ENCODE peak calls at places on chromosomes 6 and 20, in four cellular contexts. G is Panc1, I is HCT116, A is HepG2. Z is an unnamed sample.

GRCh38 chr6:11770546-11771466 is 7.8 kb downstream of the ADTRP start:
- DNase-seq in G (no peak), I (peak), A (no peak), Z (peak)

GRCh38 chr20:12173333-12173732 is 255.6 kb downstream of the BTBD3 start:
- DNase-seq in G (no peak), I (no peak), A (no peak), Z (no peak)

GRCh38 chr6:21744321-21744720 is 150.8 kb downstream of the SOX4 start:
- DNase-seq in G (no peak), I (no peak), A (no peak), Z (no peak)

GRCh38 chr6:136007355-136007754 is 155.9 kb downstream of the PDE7B start:
- DNase-seq in G (no peak), I (no peak), A (no peak), Z (no peak)

GRCh38 chr6:21666200-21666671 is 72.7 kb downstream of the SOX4 start:
- DNase-seq in G (no peak), I (no peak), A (no peak), Z (no peak)

GRCh38 chr20:41627611-41628244 is 9.6 kb upstream of the CHD6 start:
- DNase-seq in G (no peak), I (no peak), A (no peak), Z (no peak)

GRCh38 chr20:17743677-17744076 is 43.9 kb downstream of the BANF2 start:
- DNase-seq in G (no peak), I (no peak), A (no peak), Z (no peak)

GRCh38 chr6:154960299-154960796 is 34.8 kb upstream of the TIAM2 start:
- DNase-seq in G (no peak), I (no peak), A (peak), Z (no peak)

GRCh38 chr6:66628917-66629316 is 921.9 kb upstream of the EYS start:
- DNase-seq in G (no peak), I (no peak), A (no peak), Z (no peak)

GRCh38 chr20:51275816-51276215 is 252.9 kb upstream of the KCNG1 start:
- DNase-seq in G (no peak), I (no peak), A (no peak), Z (no peak)

GRCh38 chr20:58554541-58554940 is 39.3 kb upstream of the APCDD1L start:
- DNase-seq in G (no peak), I (no peak), A (no peak), Z (no peak)

GRCh38 chr6:148440877-148441453 is 98.3 kb downstream of the SASH1 start:
- DNase-seq in G (no peak), I (peak), A (peak), Z (no peak)

GRCh38 chr6:36597775-36598174 is 3.6 kb downstream of the SRSF3 start:
- DNase-seq in G (no peak), I (no peak), A (no peak), Z (no peak)
- H3K4me3 ChIP-seq in G (peak), I (no peak), A (peak), Z (peak)

GRCh38 chr20:20366551-20366895 is 1.4 kb upstream of the INSM1 start:
- DNase-seq in G (no peak), I (no peak), A (no peak), Z (no peak)
- TF ChIP-seq TCF7L2 in G (no peak), I (no peak), A (no peak), Z (no peak)

DNA sequence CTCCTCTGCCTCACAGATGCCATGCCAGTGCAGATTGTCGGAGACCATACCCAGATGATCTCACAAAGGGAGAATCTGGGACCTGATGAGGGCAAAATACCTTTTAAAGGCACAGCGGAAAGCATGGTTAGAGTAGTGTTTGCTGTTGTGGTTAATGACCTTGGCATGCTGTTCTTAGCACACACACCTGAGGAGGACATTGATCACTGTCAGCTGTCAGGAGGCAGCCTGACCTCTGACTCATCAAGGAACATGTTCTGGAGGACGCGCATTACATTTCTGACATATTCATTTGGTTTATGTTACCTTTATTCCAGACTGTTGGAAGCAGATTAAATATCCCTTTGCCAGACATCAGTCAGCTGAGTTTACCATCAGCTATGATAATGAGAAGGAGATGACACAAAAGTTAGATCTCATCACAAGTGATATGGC is 57.1 kb downstream of the GOPC start:
- DNase-seq in G (peak), I (no peak), A (peak), Z (no peak)
- H3K4me3 ChIP-seq in G (no peak), I (no peak), A (no peak), Z (no peak)

GRCh38 chr6:72553531-72554202 is 68.2 kb upstream of the KCNQ5 start:
- DNase-seq in G (peak), I (no peak), A (no peak), Z (peak)
- TF ChIP-seq TCF7L2 in G (no peak), I (no peak), A (no peak), Z (no peak)

GRCh38 chr6:104860221-104860620 is 502 bp upstream of the HACE1 start:
- DNase-seq in G (no peak), I (no peak), A (no peak), Z (no peak)
- H3K4me3 ChIP-seq in G (peak), I (peak), A (peak), Z (peak)

GRCh38 chr6:15734118-15734897 is 71.5 kb upstream of the DTNBP1 start:
- DNase-seq in G (no peak), I (no peak), A (no peak), Z (no peak)
- TF ChIP-seq TCF7L2 in G (no peak), I (no peak), A (no peak), Z (no peak)

GRCh38 chr20:46305973-46306360 is 2.3 kb downstream of the CDH22 start:
- DNase-seq in G (no peak), I (no peak), A (no peak), Z (no peak)

GRCh38 chr20:46306743-46307138 is 1.6 kb downstream of the CDH22 start:
- DNase-seq in G (no peak), I (no peak), A (no peak), Z (peak)

GRCh38 chr20:46308258-46309157 is at the start of gene CDH22:
- DNase-seq in G (no peak), I (peak), A (peak), Z (peak)

GRCh38 chr20:46307139-46307998 is 929 bp downstream of the CDH22 start:
- DNase-seq in G (peak), I (no peak), A (peak), Z (peak)

DNA sequence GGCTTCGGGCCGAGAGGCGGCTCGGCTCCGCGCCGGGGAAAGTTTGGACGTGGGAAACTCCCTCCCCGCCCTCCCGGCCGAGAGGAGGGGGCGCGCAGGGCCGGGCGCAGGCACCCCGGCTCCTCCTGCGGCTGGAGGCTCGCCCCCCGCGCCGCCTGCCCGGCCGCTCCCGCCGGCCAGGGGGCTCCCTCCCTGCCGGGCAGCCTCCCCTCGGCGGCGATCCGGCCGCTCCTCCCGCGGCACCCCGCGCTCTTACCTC is 370 bp downstream of the CDH22 start:
- DNase-seq in G (no peak), I (no peak), A (no peak), Z (no peak)
- H3K4me3 ChIP-seq in G (peak), I (peak), A (peak), Z (peak)

GRCh38 chr20:38231786-38232130 is 28.8 kb downstream of the KIAA1755 start:
- DNase-seq in G (no peak), I (no peak), A (no peak), Z (no peak)
- TF ChIP-seq TCF7L2 in G (no peak), I (no peak), A (no peak), Z (no peak)

GRCh38 chr20:63005862-63006564 is 751 bp downstream of the BHLHE23 start:
- DNase-seq in G (no peak), I (no peak), A (no peak), Z (no peak)
- H3K4me3 ChIP-seq in G (no peak), I (no peak), A (no peak), Z (no peak)

DNA sequence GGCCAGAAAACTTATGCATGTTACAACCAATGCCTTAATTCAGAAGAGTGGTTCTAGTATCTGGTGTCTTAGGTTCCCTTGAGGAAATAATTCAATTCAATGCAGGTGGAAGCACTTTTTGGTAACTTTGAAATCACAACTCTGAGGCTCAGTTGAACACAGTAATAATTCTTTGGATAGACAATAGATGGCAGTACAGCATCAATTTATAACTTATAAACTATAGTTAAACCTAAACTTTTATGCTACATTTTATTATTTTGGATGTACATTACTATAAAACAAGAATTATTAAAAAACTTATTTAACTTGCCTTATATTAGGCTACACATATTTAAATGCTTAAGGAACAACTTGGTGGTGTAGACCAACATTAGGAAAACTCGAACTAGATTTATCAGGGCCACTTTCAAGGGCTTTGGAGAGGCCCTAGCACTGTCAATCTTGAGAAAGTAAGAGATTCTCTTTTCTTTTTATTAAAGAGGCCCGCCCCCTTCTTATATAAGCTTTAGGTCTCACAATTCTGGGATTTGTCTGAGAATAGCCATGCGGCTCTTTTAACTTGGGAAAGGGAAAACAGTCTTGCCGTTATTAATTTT is 85.9 kb downstream of the CRYBG1 start:
- DNase-seq in G (no peak), I (no peak), A (no peak), Z (no peak)
- TF ChIP-seq TCF7L2 in G (no peak), I (no peak), A (no peak), Z (no peak)